ENCODE peak calls at places on chromosomes 11 and 22, in ten cellular contexts. M is NB4; D is Calu3; L is C1 segment of cervical spinal cord; Q is fibroblast of the conjunctiva; O is effector CD8-positive, alpha-beta T cell; N is putamen; R is kidney; S is A673; J is lower lobe of right lung. P is an unnamed sample.

GRCh38 chr11:36160115-36160514 is 129.1 kb downstream of the COMMD9 start:
- DNase-seq in J (no peak), R (peak), D (no peak), M (no peak), O (no peak), L (no peak), S (no peak), N (no peak), Q (no peak), P (no peak)

GRCh38 chr11:128894685-128895084 is 3.5 kb downstream of the KCNJ5 start:
- DNase-seq in M (no peak), J (peak), R (no peak), D (no peak), L (no peak), N (no peak), Q (no peak), S (no peak), O (no peak), P (no peak)

GRCh38 chr22:49789289-49790141 is 38.2 kb downstream of the BRD1 start:
- DNase-seq in Q (no peak), S (peak), M (peak), O (peak), J (peak), N (no peak), L (no peak), D (no peak), R (peak), P (no peak)

GRCh38 chr22:35894937-35895708 is 133.5 kb downstream of the RBFOX2 start:
- DNase-seq in O (no peak), S (peak), D (no peak), N (peak), Q (peak), R (no peak), L (no peak), M (peak), J (no peak), P (peak)

GRCh38 chr22:20244744-20245576 is 23.2 kb downstream of the RTN4R start:
- DNase-seq in L (no peak), O (peak), Q (no peak), J (no peak), M (peak), D (no peak), S (peak), R (no peak), N (no peak), P (no peak)

GRCh38 chr22:11627798-11628650 is 3900.0 kb upstream of the OR11H1 start:
- DNase-seq in O (no peak), D (no peak), R (peak), Q (no peak), N (no peak), L (no peak), S (no peak), M (no peak), J (no peak), P (no peak)

GRCh38 chr22:31574015-31574670 is 77.8 kb downstream of the SFI1 start:
- DNase-seq in O (no peak), D (no peak), R (no peak), N (no peak), L (no peak), J (no peak), Q (peak), M (no peak), S (no peak), P (no peak)

GRCh38 chr11:11985016-11985715 is 23.3 kb downstream of the DKK3 start:
- DNase-seq in D (no peak), R (no peak), J (no peak), L (no peak), S (no peak), O (no peak), N (no peak), Q (no peak), M (no peak), P (no peak)

GRCh38 chr22:33328789-33329296 is 270.7 kb upstream of the SYN3 start:
- DNase-seq in Q (no peak), J (no peak), O (no peak), D (peak), L (no peak), R (no peak), N (peak), S (no peak), M (peak), P (no peak)

GRCh38 chr11:95891423-95892177 is 32.3 kb downstream of the MTMR2 start:
- DNase-seq in N (no peak), M (no peak), L (no peak), Q (no peak), S (no peak), R (no peak), D (no peak), O (no peak), J (no peak), P (peak)

GRCh38 chr22:38468761-38469305 is 937 bp downstream of the KDELR3 start:
- DNase-seq in L (no peak), J (peak), M (no peak), Q (no peak), N (no peak), O (no peak), S (no peak), D (no peak), R (peak), P (no peak)

GRCh38 chr11:74000307-74000630 is 8.6 kb downstream of the UCP3 start:
- DNase-seq in R (no peak), L (no peak), N (no peak), D (no peak), Q (no peak), S (no peak), O (no peak), M (no peak), J (no peak), P (no peak)

GRCh38 chr11:74822187-74822586 is 73.5 kb downstream of the RNF169 start:
- DNase-seq in L (no peak), Q (peak), J (no peak), N (peak), O (no peak), R (no peak), M (no peak), D (no peak), S (no peak), P (peak)

GRCh38 chr11:6637871-6638270 is 17.7 kb downstream of the DCHS1 start:
- DNase-seq in J (no peak), O (no peak), R (peak), L (no peak), M (no peak), D (no peak), Q (peak), S (no peak), N (no peak), P (peak)

GRCh38 chr11:88861618-88862017 is 204.2 kb downstream of the GRM5 start:
- DNase-seq in M (no peak), N (no peak), J (no peak), L (no peak), D (no peak), O (no peak), Q (no peak), R (no peak), S (no peak), P (no peak)

GRCh38 chr11:67160872-67161783 is 42.1 kb downstream of the KDM2A start:
- DNase-seq in R (no peak), O (no peak), L (no peak), M (no peak), Q (no peak), N (no peak), J (no peak), S (peak), D (no peak), P (no peak)

GRCh38 chr11:119828011-119828410 is 99.0 kb upstream of the NECTIN1 start:
- DNase-seq in L (no peak), Q (no peak), J (no peak), S (no peak), D (no peak), N (no peak), M (no peak), R (no peak), O (no peak), P (no peak)

GRCh38 chr11:130691581-130691980 is 224.7 kb downstream of the SNX19 start:
- DNase-seq in D (no peak), S (no peak), R (no peak), Q (no peak), M (no peak), L (no peak), O (no peak), J (no peak), N (no peak), P (no peak)

GRCh38 chr11:117239295-117239694 is 6.8 kb downstream of the RNF214 start:
- DNase-seq in O (no peak), N (no peak), M (peak), Q (peak), L (no peak), D (no peak), S (no peak), J (no peak), R (no peak), P (no peak)

GRCh38 chr11:33733978-33734377 is 2.2 kb downstream of the CD59 start:
- DNase-seq in S (no peak), N (no peak), O (no peak), L (no peak), Q (no peak), D (no peak), J (no peak), M (no peak), R (no peak), P (no peak)

GRCh38 chr11:64253481-64253880 is 2.2 kb downstream of the PLCB3 start:
- DNase-seq in D (no peak), S (no peak), J (no peak), O (no peak), R (no peak), M (no peak), L (no peak), Q (no peak), N (no peak), P (peak)

GRCh38 chr11:88552377-88553029 is 215.0 kb upstream of the CTSC start:
- DNase-seq in J (peak), S (peak), Q (no peak), D (peak), O (no peak), M (peak), N (no peak), L (no peak), R (no peak), P (peak)

GRCh38 chr22:17893900-17894299 is 119.6 kb upstream of the BID start:
- DNase-seq in Q (no peak), L (no peak), S (no peak), N (no peak), D (no peak), R (no peak), M (no peak), O (no peak), J (no peak), P (no peak)

GRCh38 chr11:126113515-126113957 is 50.9 kb upstream of the CDON start:
- DNase-seq in M (peak), O (no peak), D (peak), L (no peak), R (peak), S (peak), J (peak), Q (peak), N (no peak), P (peak)

GRCh38 chr11:34480339-34480738 is 33.3 kb downstream of the ELF5 start:
- DNase-seq in S (peak), J (no peak), D (no peak), Q (no peak), R (no peak), L (no peak), N (no peak), O (no peak), M (no peak), P (no peak)

GRCh38 chr11:66454253-66454652 is 12.5 kb upstream of the PELI3 start:
- DNase-seq in D (peak), R (no peak), L (no peak), M (no peak), O (no peak), N (no peak), Q (no peak), J (no peak), S (no peak), P (no peak)

GRCh38 chr11:94171693-94172440 is 43.2 kb downstream of the PANX1 start:
- DNase-seq in L (peak), Q (peak), R (no peak), S (peak), M (peak), D (peak), N (peak), J (peak), O (no peak), P (peak)

P was measured in Ammon's horn.